ENCODE peak calls at places on chromosomes 6 and 20, in four cellular contexts. S is ELR; E is effector CD4-positive, alpha-beta T cell; D is effector memory CD4-positive, alpha-beta T cell. M is an unnamed sample.

GRCh38 chr6:132995432-132995831 is 181.1 kb downstream of the RPS12 start:
- DNase-seq in D (no peak), S (peak), E (no peak), M (no peak)

GRCh38 chr6:18277181-18278006 is 13.1 kb upstream of the DEK start:
- DNase-seq in D (no peak), E (no peak), S (peak), M (no peak)

GRCh38 chr20:44765647-44766367 is 20.1 kb downstream of the KCNK15 start:
- DNase-seq in S (no peak), E (no peak), D (no peak), M (no peak)

GRCh38 chr20:56359212-56360132 is 698 bp downstream of the FAM210B start:
- DNase-seq in D (no peak), E (no peak), S (peak), M (no peak)

GRCh38 chr6:42257614-42258013 is 40.0 kb upstream of the MRPS10 start:
- DNase-seq in E (no peak), S (no peak), D (no peak), M (no peak)

GRCh38 chr6:11921017-11921438 is 91.1 kb upstream of the HIVEP1 start:
- DNase-seq in E (no peak), S (peak), D (no peak), M (peak)

GRCh38 chr20:24682496-24683090 is 213.2 kb downstream of the SYNDIG1 start:
- DNase-seq in S (no peak), D (no peak), E (no peak), M (no peak)

GRCh38 chr20:24379116-24379927 is 90.1 kb upstream of the SYNDIG1 start:
- DNase-seq in D (no peak), E (no peak), S (peak), M (peak)

GRCh38 chr6:162999575-163000285 is 272.0 kb downstream of the PACRG start:
- DNase-seq in S (peak), D (no peak), E (no peak), M (no peak)

GRCh38 chr6:47132724-47133123 is 90.6 kb upstream of the ADGRF1 start:
- DNase-seq in S (no peak), E (no peak), D (no peak), M (no peak)

GRCh38 chr6:38080889-38081288 is 261.4 kb downstream of the ZFAND3 start:
- DNase-seq in D (no peak), E (no peak), S (peak), M (no peak)

GRCh38 chr6:38272222-38272621 is 367.5 kb downstream of the BTBD9 start:
- DNase-seq in E (no peak), S (no peak), D (no peak), M (no peak)

GRCh38 chr20:50115591-50116367 is 2.8 kb upstream of the UBE2V1 start:
- DNase-seq in S (peak), E (peak), D (peak), M (peak)

GRCh38 chr6:16237242-16237641 is 1.1 kb upstream of the GMPR start:
- DNase-seq in D (no peak), E (no peak), S (no peak), M (no peak)

GRCh38 chr6:167856999-167857660 is 30.4 kb downstream of the AFDN start:
- DNase-seq in E (no peak), D (no peak), S (peak), M (no peak)

GRCh38 chr6:108133594-108134179 is 32.1 kb upstream of the NR2E1 start:
- DNase-seq in S (peak), D (no peak), E (no peak), M (peak)

GRCh38 chr6:3499603-3500002 is 42.8 kb upstream of the SLC22A23 start:
- DNase-seq in E (no peak), S (no peak), D (no peak), M (no peak)

GRCh38 chr6:19902201-19902600 is 65.0 kb downstream of the ID4 start:
- DNase-seq in S (no peak), D (no peak), E (no peak), M (no peak)

GRCh38 chr6:33904050-33904827 is 100.4 kb upstream of the MLN start:
- DNase-seq in D (peak), S (no peak), E (peak), M (no peak)

GRCh38 chr6:17831135-17831534 is 124.4 kb upstream of the NUP153 start:
- DNase-seq in E (no peak), D (no peak), S (peak), M (no peak)

GRCh38 chr6:77466055-77467028 is 3.1 kb upstream of the HTR1B start:
- DNase-seq in D (no peak), S (peak), E (no peak), M (no peak)

GRCh38 chr20:57391439-57392129 is 388 bp downstream of the RBM38 start:
- DNase-seq in S (peak), D (no peak), E (no peak), M (no peak)

GRCh38 chr20:35539756-35540212 is 2.1 kb upstream of the ERGIC3 start:
- DNase-seq in S (no peak), E (no peak), D (no peak), M (no peak)

GRCh38 chr6:105087571-105088211 is 92.1 kb downstream of the POPDC3 start:
- DNase-seq in E (no peak), D (no peak), S (peak), M (no peak)

M was measured in GOT3.